ENCODE peak calls at places on chromosomes 6 and 20, in seven cellular contexts. F, K, R, W, H, Y and D are unnamed samples.

GRCh38 chr6:36803482-36803881 is 35.8 kb downstream of the CPNE5 start:
- DNase-seq in F (no peak), Y (no peak), K (no peak), W (no peak), H (no peak), R (no peak), D (no peak)

GRCh38 chr6:4788953-4789584 is 12.9 kb downstream of the CDYL start:
- DNase-seq in K (no peak), W (no peak), Y (no peak), R (no peak), F (no peak), H (no peak), D (no peak)

GRCh38 chr6:14440891-14441358 is 323.4 kb downstream of the CD83 start:
- DNase-seq in W (no peak), R (peak; percentile 50), K (no peak), F (no peak), H (peak; percentile 34), Y (no peak), D (no peak)

GRCh38 chr6:14791525-14791924 is 454.3 kb upstream of the JARID2 start:
- DNase-seq in W (no peak), Y (no peak), H (peak; percentile 55), R (no peak), K (no peak), F (peak; percentile 29), D (peak; percentile 36)

GRCh38 chr6:57134954-57135353 is 37.2 kb upstream of the BAG2 start:
- DNase-seq in Y (no peak), W (no peak), F (no peak), H (no peak), K (no peak), R (no peak), D (no peak)

GRCh38 chr6:157323924-157324276 is 581 bp upstream of the TMEM242 start:
- DNase-seq in Y (peak; percentile 88), F (peak; percentile 59), R (peak; percentile 81), H (peak; percentile 87), W (peak; percentile 71), K (peak; percentile 58), D (no peak)

GRCh38 chr6:15661815-15662245 is 998 bp downstream of the DTNBP1 start:
- DNase-seq in R (peak; percentile 5), F (no peak), H (no peak), W (no peak), Y (no peak), K (no peak), D (no peak)

GRCh38 chr6:18368277-18369105 is 18.7 kb upstream of the RNF144B start:
- DNase-seq in H (no peak), R (no peak), W (no peak), K (no peak), F (no peak), Y (no peak), D (no peak)

GRCh38 chr20:33351696-33352095 is 49.6 kb downstream of the CDK5RAP1 start:
- DNase-seq in Y (no peak), K (no peak), F (no peak), H (no peak), R (no peak), W (no peak), D (no peak)

GRCh38 chr6:118712955-118713354 is 61.6 kb upstream of the CEP85L start:
- DNase-seq in H (peak; percentile 12), K (no peak), Y (no peak), F (no peak), W (no peak), R (peak; percentile 63), D (no peak)

GRCh38 chr20:22586645-22587310 is 2.4 kb upstream of the FOXA2 start:
- DNase-seq in Y (peak; percentile 33), H (no peak), F (no peak), R (peak; percentile 14), K (no peak), W (peak; percentile 71), D (no peak)

GRCh38 chr6:67047996-67048395 is 1341.0 kb upstream of the EYS start:
- DNase-seq in K (no peak), Y (no peak), W (no peak), F (no peak), R (no peak), H (peak; percentile 43), D (no peak)

GRCh38 chr6:161066511-161066910 is 74.9 kb downstream of the MAP3K4 start:
- DNase-seq in H (peak; percentile 18), Y (no peak), K (no peak), R (no peak), F (no peak), W (no peak), D (no peak)

GRCh38 chr20:61933951-61934715 is 131.5 kb downstream of the TAF4 start:
- DNase-seq in K (no peak), Y (no peak), R (no peak), W (no peak), H (no peak), F (no peak), D (no peak)

GRCh38 chr20:4592316-4593148 is 129.2 kb upstream of the PRND start:
- DNase-seq in Y (peak; percentile 60), W (peak; percentile 78), K (peak; percentile 77), F (no peak), H (peak; percentile 72), R (peak; percentile 16), D (no peak)

GRCh38 chr20:37756234-37756633 is 62.4 kb downstream of the CTNNBL1 start:
- DNase-seq in R (no peak), Y (no peak), F (no peak), H (no peak), K (no peak), W (no peak), D (no peak)

GRCh38 chr6:130293800-130294199 is 71.0 kb upstream of the SAMD3 start:
- DNase-seq in F (peak; percentile 44), Y (peak; percentile 57), H (peak; percentile 74), K (no peak), R (peak; percentile 84), W (peak; percentile 67), D (peak; percentile 19)

GRCh38 chr20:31565699-31566331 is 39.3 kb upstream of the ID1 start:
- DNase-seq in F (no peak), K (no peak), R (no peak), H (no peak), Y (no peak), W (peak; percentile 53), D (no peak)

GRCh38 chr6:169858935-169859351 is 107.5 kb downstream of the ERMARD start:
- DNase-seq in R (no peak), K (peak; percentile 46), H (no peak), W (no peak), Y (no peak), F (no peak), D (no peak)

GRCh38 chr20:51525241-51526104 is 17.0 kb downstream of the NFATC2 start:
- DNase-seq in R (no peak), Y (peak; percentile 87), W (no peak), H (no peak), K (no peak), F (no peak), D (no peak)

GRCh38 chr6:122832515-122833228 is 43.6 kb downstream of the SMPDL3A start:
- DNase-seq in H (no peak), R (no peak), W (no peak), F (no peak), K (no peak), Y (no peak), D (no peak)

GRCh38 chr20:54267510-54268003 is 59.7 kb downstream of the PFDN4 start:
- DNase-seq in F (no peak), R (peak; percentile 41), K (no peak), W (no peak), Y (no peak), H (peak; percentile 22), D (no peak)

GRCh38 chr20:45095753-45096371 is 5.1 kb downstream of the KCNS1 start:
- DNase-seq in Y (peak; percentile 76), H (peak; percentile 72), R (peak; percentile 80), K (peak; percentile 75), F (no peak), W (peak; percentile 61), D (peak; percentile 7)

GRCh38 chr6:144758602-144759001 is 473.5 kb downstream of the UTRN start:
- DNase-seq in H (peak; percentile 18), R (no peak), Y (no peak), F (no peak), K (no peak), W (peak; percentile 28), D (no peak)

GRCh38 chr6:20946037-20946436 is 411.8 kb downstream of the CDKAL1 start:
- DNase-seq in R (peak; percentile 13), Y (peak; percentile 60), H (peak; percentile 61), F (no peak), W (no peak), K (no peak), D (no peak)
- TF ChIP-seq CTCF in R (peak; percentile 4), Y (no peak), H (peak; percentile 31), F (peak; percentile 27), W (no peak), K (no peak), D (peak; percentile 2)

DNA sequence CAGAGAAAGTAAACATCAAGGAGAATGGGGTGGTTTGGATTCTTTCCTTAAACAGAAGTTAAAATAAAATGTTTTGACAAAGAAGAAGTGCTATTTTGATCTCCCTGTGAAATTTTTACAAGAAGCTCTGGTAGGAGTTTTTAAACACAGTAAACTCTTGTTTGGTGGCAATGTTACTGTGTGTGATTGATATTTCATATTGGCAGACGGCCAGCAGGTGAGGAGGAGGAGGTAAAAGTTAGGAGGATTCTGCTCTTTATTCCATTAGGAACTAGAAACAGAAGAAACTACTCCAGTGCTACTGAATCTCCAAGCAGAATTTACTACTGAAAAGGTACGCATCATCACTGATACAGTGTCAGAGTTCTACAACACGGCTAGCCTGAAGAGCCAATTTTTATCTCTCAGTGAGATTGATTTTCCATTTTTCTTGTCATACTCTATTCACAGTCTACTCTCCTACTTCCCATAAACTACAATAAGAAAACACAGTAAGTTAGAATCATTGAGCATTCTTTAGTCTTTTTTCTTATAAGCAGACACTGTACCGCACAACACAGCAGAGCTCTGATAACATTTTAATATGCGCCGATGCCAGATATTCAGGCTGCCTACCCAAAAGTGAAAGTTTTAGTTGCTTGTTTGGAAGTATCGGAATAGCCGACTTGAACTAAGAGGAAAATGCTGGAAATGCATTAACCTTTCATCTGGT is 21.2 kb upstream of the AFDN start:
- DNase-seq in K (no peak), H (no peak), F (no peak), R (no peak), Y (no peak), W (no peak), D (no peak)
- H3K4me3 ChIP-seq in K (no peak overlapping the region), H (no peak overlapping the region), F (no peak overlapping the region), R (peak overlapping the region; percentile 14), Y (no peak overlapping the region), W (no peak overlapping the region), D (no peak overlapping the region)

GRCh38 chr6:73308712-73309533 is 45.2 kb downstream of the DPPA5 start:
- DNase-seq in K (no peak), F (no peak), R (peak; percentile 39), Y (no peak), W (peak; percentile 35), H (peak; percentile 51), D (no peak)
- TF ChIP-seq CTCF in K (no peak), F (peak; percentile 46), R (peak; percentile 4), Y (no peak), W (no peak), H (peak; percentile 10), D (peak; percentile 19)

DNA sequence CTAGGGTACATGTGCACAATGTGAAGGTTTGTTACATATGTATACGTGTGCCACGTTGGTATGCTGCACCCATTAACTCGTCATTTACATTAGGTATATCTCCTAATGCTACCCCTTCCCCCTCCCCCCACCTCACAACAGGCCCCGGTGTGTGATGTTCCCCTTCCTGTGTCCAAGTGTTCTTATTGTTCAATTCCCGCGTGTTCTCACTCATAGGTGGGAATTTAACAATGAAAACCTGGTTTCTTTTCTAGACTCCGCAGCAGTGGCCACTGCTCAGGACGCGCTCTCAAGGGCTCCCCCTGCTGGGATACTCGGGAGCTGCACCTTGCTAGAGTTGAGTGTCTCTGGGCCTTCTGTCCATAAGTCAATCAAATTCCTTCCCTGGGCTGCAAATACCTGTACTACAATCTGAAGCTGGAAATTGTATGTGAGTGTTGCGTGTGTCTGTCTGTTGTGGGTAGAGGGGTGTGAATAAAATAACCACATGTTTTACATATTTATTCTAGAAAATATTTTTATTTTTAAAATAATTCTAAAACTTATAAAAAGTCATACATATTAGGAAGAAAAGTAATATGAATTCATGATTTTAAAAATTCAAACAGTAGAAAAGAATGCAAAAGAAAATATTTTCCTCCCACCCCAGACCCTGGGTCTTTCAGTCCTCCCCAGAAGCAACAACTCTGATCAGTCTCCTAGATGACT is 8.2 kb upstream of the CEP250 start:
- DNase-seq in R (peak; percentile 82), Y (peak; percentile 88), K (peak; percentile 95), W (peak; percentile 86), H (peak; percentile 77), F (no peak), D (no peak)
- H3K4me3 ChIP-seq in R (peak overlapping the region; percentile 6), Y (peak overlapping the region; percentile 53), K (no peak overlapping the region), W (peak overlapping the region; percentile 38), H (peak overlapping the region; percentile 21), F (peak overlapping the region; percentile 25), D (peak overlapping the region; percentile 23)